ENCODE peak calls at places on chromosomes 7 and 10, in eight cellular contexts. One of them, this sample, is unnamed.

GRCh38 chr10:49610015-49610734 is at the start of gene SLC18A3:
- DNase-seq in MM.1S: no peak
- DNase-seq in endodermal cell: peak
- DNase-seq in H9: peak
- DNase-seq in HCT116: no peak
- DNase-seq in neural progenitor cell: peak
- DNase-seq in trophoblast cell: no peak
- DNase-seq in PC-3: no peak
- DNase-seq in this sample: no peak

GRCh38 chr7:36827914-36828313 is 103.6 kb upstream of the AOAH start:
- DNase-seq in MM.1S: no peak
- DNase-seq in endodermal cell: no peak
- DNase-seq in H9: no peak
- DNase-seq in HCT116: no peak
- DNase-seq in neural progenitor cell: no peak
- DNase-seq in trophoblast cell: no peak
- DNase-seq in PC-3: no peak
- DNase-seq in this sample: no peak

GRCh38 chr10:114376523-114376922 is 27.8 kb downstream of the AFAP1L2 start:
- DNase-seq in MM.1S: no peak
- DNase-seq in endodermal cell: no peak
- DNase-seq in H9: no peak
- DNase-seq in HCT116: no peak
- DNase-seq in neural progenitor cell: no peak
- DNase-seq in trophoblast cell: peak
- DNase-seq in PC-3: no peak
- DNase-seq in this sample: no peak

GRCh38 chr10:31304261-31304970 is 14.6 kb upstream of the ZEB1 start:
- DNase-seq in MM.1S: no peak
- DNase-seq in endodermal cell: no peak
- DNase-seq in H9: no peak
- DNase-seq in HCT116: no peak
- DNase-seq in neural progenitor cell: no peak
- DNase-seq in trophoblast cell: no peak
- DNase-seq in PC-3: no peak
- DNase-seq in this sample: no peak

GRCh38 chr7:37643876-37644275 is 39.7 kb upstream of the GPR141 start:
- DNase-seq in MM.1S: no peak
- DNase-seq in endodermal cell: peak
- DNase-seq in H9: peak
- DNase-seq in HCT116: no peak
- DNase-seq in neural progenitor cell: peak
- DNase-seq in trophoblast cell: no peak
- DNase-seq in PC-3: no peak
- DNase-seq in this sample: no peak

GRCh38 chr7:39985398-39985918 is 35.4 kb downstream of the CDK13 start:
- DNase-seq in MM.1S: no peak
- DNase-seq in endodermal cell: no peak
- DNase-seq in H9: no peak
- DNase-seq in HCT116: no peak
- DNase-seq in neural progenitor cell: no peak
- DNase-seq in trophoblast cell: no peak
- DNase-seq in PC-3: no peak
- DNase-seq in this sample: no peak

GRCh38 chr7:103325744-103326143 is 18.8 kb downstream of the DNAJC2 start:
- DNase-seq in MM.1S: no peak
- DNase-seq in endodermal cell: no peak
- DNase-seq in H9: no peak
- DNase-seq in HCT116: no peak
- DNase-seq in neural progenitor cell: no peak
- DNase-seq in trophoblast cell: no peak
- DNase-seq in PC-3: no peak
- DNase-seq in this sample: no peak

GRCh38 chr7:55018361-55019328 is at the start of gene EGFR:
- DNase-seq in MM.1S: peak
- DNase-seq in endodermal cell: peak
- DNase-seq in H9: peak
- DNase-seq in HCT116: peak
- DNase-seq in neural progenitor cell: peak
- DNase-seq in trophoblast cell: peak
- DNase-seq in PC-3: peak
- DNase-seq in this sample: peak

GRCh38 chr10:107740962-107741690 is 576.6 kb upstream of the SORCS1 start:
- DNase-seq in MM.1S: no peak
- DNase-seq in endodermal cell: no peak
- DNase-seq in H9: no peak
- DNase-seq in HCT116: no peak
- DNase-seq in neural progenitor cell: no peak
- DNase-seq in trophoblast cell: no peak
- DNase-seq in PC-3: peak
- DNase-seq in this sample: no peak

GRCh38 chr7:123352957-123353356 is 153.2 kb upstream of the SLC13A1 start:
- DNase-seq in MM.1S: no peak
- DNase-seq in endodermal cell: no peak
- DNase-seq in H9: no peak
- DNase-seq in HCT116: no peak
- DNase-seq in neural progenitor cell: no peak
- DNase-seq in trophoblast cell: no peak
- DNase-seq in PC-3: peak
- DNase-seq in this sample: no peak

GRCh38 chr10:71509444-71509843 is 112.7 kb downstream of the CDH23 start:
- DNase-seq in MM.1S: no peak
- DNase-seq in endodermal cell: no peak
- DNase-seq in H9: no peak
- DNase-seq in HCT116: no peak
- DNase-seq in neural progenitor cell: no peak
- DNase-seq in trophoblast cell: no peak
- DNase-seq in PC-3: no peak
- DNase-seq in this sample: no peak

GRCh38 chr7:24881622-24882021 is 98.4 kb downstream of the OSBPL3 start:
- DNase-seq in MM.1S: no peak
- DNase-seq in endodermal cell: peak
- DNase-seq in H9: peak
- DNase-seq in HCT116: no peak
- DNase-seq in neural progenitor cell: no peak
- DNase-seq in trophoblast cell: no peak
- DNase-seq in PC-3: peak
- DNase-seq in this sample: no peak

GRCh38 chr7:157418204-157419029 is 81.6 kb downstream of the DNAJB6 start:
- DNase-seq in MM.1S: no peak
- DNase-seq in endodermal cell: no peak
- DNase-seq in H9: no peak
- DNase-seq in HCT116: no peak
- DNase-seq in neural progenitor cell: no peak
- DNase-seq in trophoblast cell: no peak
- DNase-seq in PC-3: no peak
- DNase-seq in this sample: no peak

GRCh38 chr7:75969704-75970498 is 24.5 kb downstream of the TMEM120A start:
- DNase-seq in MM.1S: no peak
- DNase-seq in endodermal cell: no peak
- DNase-seq in H9: no peak
- DNase-seq in HCT116: no peak
- DNase-seq in neural progenitor cell: no peak
- DNase-seq in trophoblast cell: no peak
- DNase-seq in PC-3: no peak
- DNase-seq in this sample: no peak

GRCh38 chr7:150965273-150965830 is 12.8 kb downstream of the KCNH2 start:
- DNase-seq in MM.1S: no peak
- DNase-seq in endodermal cell: no peak
- DNase-seq in H9: no peak
- DNase-seq in HCT116: no peak
- DNase-seq in neural progenitor cell: no peak
- DNase-seq in trophoblast cell: no peak
- DNase-seq in PC-3: no peak
- DNase-seq in this sample: no peak

GRCh38 chr10:109259293-109259692 is 664.0 kb downstream of the XPNPEP1 start:
- DNase-seq in MM.1S: no peak
- DNase-seq in endodermal cell: no peak
- DNase-seq in H9: no peak
- DNase-seq in HCT116: no peak
- DNase-seq in neural progenitor cell: no peak
- DNase-seq in trophoblast cell: no peak
- DNase-seq in PC-3: peak
- DNase-seq in this sample: no peak

GRCh38 chr10:78178940-78179339 is 145.3 kb downstream of the RPS24 start:
- DNase-seq in MM.1S: no peak
- DNase-seq in endodermal cell: peak
- DNase-seq in H9: peak
- DNase-seq in HCT116: no peak
- DNase-seq in neural progenitor cell: no peak
- DNase-seq in trophoblast cell: no peak
- DNase-seq in PC-3: peak
- DNase-seq in this sample: no peak

GRCh38 chr10:109343293-109343692 is 580.0 kb downstream of the XPNPEP1 start:
- DNase-seq in MM.1S: peak
- DNase-seq in endodermal cell: no peak
- DNase-seq in H9: no peak
- DNase-seq in HCT116: no peak
- DNase-seq in neural progenitor cell: no peak
- DNase-seq in trophoblast cell: peak
- DNase-seq in PC-3: peak
- DNase-seq in this sample: no peak

GRCh38 chr7:3544202-3544601 is 243.2 kb downstream of the SDK1 start:
- DNase-seq in MM.1S: no peak
- DNase-seq in endodermal cell: peak
- DNase-seq in H9: peak
- DNase-seq in HCT116: no peak
- DNase-seq in neural progenitor cell: peak
- DNase-seq in trophoblast cell: no peak
- DNase-seq in PC-3: no peak
- DNase-seq in this sample: no peak

GRCh38 chr10:119343001-119343601 is 135.7 kb downstream of the GRK5 start:
- DNase-seq in MM.1S: no peak
- DNase-seq in endodermal cell: no peak
- DNase-seq in H9: no peak
- DNase-seq in HCT116: no peak
- DNase-seq in neural progenitor cell: no peak
- DNase-seq in trophoblast cell: no peak
- DNase-seq in PC-3: no peak
- DNase-seq in this sample: no peak

GRCh38 chr10:79184141-79184625 is 115.4 kb downstream of the ZMIZ1 start:
- DNase-seq in MM.1S: no peak
- DNase-seq in endodermal cell: peak
- DNase-seq in H9: peak
- DNase-seq in HCT116: peak
- DNase-seq in neural progenitor cell: no peak
- DNase-seq in trophoblast cell: peak
- DNase-seq in PC-3: peak
- DNase-seq in this sample: peak

GRCh38 chr7:921071-921461 is 33.4 kb downstream of the ADAP1 start:
- DNase-seq in MM.1S: no peak
- DNase-seq in endodermal cell: no peak
- DNase-seq in H9: no peak
- DNase-seq in HCT116: no peak
- DNase-seq in neural progenitor cell: no peak
- DNase-seq in trophoblast cell: no peak
- DNase-seq in PC-3: no peak
- DNase-seq in this sample: no peak

GRCh38 chr7:922334-923107 is 32.0 kb downstream of the ADAP1 start:
- DNase-seq in MM.1S: no peak
- DNase-seq in endodermal cell: peak
- DNase-seq in H9: no peak
- DNase-seq in HCT116: no peak
- DNase-seq in neural progenitor cell: no peak
- DNase-seq in trophoblast cell: no peak
- DNase-seq in PC-3: no peak
- DNase-seq in this sample: no peak

GRCh38 chr7:923108-924041 is 31.1 kb downstream of the ADAP1 start:
- DNase-seq in MM.1S: peak
- DNase-seq in endodermal cell: peak
- DNase-seq in H9: peak
- DNase-seq in HCT116: no peak
- DNase-seq in neural progenitor cell: no peak
- DNase-seq in trophoblast cell: no peak
- DNase-seq in PC-3: peak
- DNase-seq in this sample: peak

GRCh38 chr7:920351-921070 is 34.0 kb downstream of the ADAP1 start:
- DNase-seq in MM.1S: no peak
- DNase-seq in endodermal cell: no peak
- DNase-seq in H9: no peak
- DNase-seq in HCT116: no peak
- DNase-seq in neural progenitor cell: no peak
- DNase-seq in trophoblast cell: peak
- DNase-seq in PC-3: peak
- DNase-seq in this sample: peak

GRCh38 chr7:921581-922333 is 32.7 kb downstream of the ADAP1 start:
- DNase-seq in MM.1S: no peak
- DNase-seq in endodermal cell: no peak
- DNase-seq in H9: no peak
- DNase-seq in HCT116: no peak
- DNase-seq in neural progenitor cell: no peak
- DNase-seq in trophoblast cell: no peak
- DNase-seq in PC-3: no peak
- DNase-seq in this sample: peak
- H3K9ac ChIP-seq in MM.1S: no peak
- H3K9ac ChIP-seq in endodermal cell: no peak
- H3K9ac ChIP-seq in H9: no peak
- H3K9ac ChIP-seq in HCT116: no peak
- H3K9ac ChIP-seq in neural progenitor cell: no peak
- H3K9ac ChIP-seq in trophoblast cell: no peak
- H3K9ac ChIP-seq in PC-3: no peak
- H3K9ac ChIP-seq in this sample: peak

DNA sequence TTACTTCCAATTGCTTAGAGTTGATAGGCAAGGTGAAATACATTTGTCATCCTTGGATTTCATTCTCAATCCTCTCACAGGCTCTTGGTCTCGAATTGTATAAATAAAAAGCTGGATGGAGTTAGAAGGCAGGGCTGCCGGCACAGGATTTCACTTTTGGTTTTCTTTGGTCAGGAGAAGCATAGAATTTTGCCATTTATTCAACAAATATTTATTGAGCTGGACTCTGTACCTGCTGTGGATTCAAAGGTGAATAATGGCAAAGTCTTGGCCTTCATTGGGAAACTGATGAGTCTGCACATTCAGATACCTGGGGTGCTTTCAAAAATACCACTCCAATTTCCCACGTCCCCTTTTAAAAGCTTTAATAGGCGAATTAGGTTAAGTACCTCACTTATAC is 49.7 kb downstream of the PDK4 start:
- DNase-seq in MM.1S: no peak
- DNase-seq in endodermal cell: no peak
- DNase-seq in H9: no peak
- DNase-seq in HCT116: no peak
- DNase-seq in neural progenitor cell: no peak
- DNase-seq in trophoblast cell: no peak
- DNase-seq in PC-3: no peak
- DNase-seq in this sample: no peak
- H3K27ac ChIP-seq in MM.1S: no peak
- H3K27ac ChIP-seq in endodermal cell: no peak
- H3K27ac ChIP-seq in H9: no peak
- H3K27ac ChIP-seq in HCT116: no peak
- H3K27ac ChIP-seq in neural progenitor cell: no peak
- H3K27ac ChIP-seq in trophoblast cell: no peak
- H3K27ac ChIP-seq in PC-3: no peak
- H3K27ac ChIP-seq in this sample: no peak

GRCh38 chr7:6422926-6423632 is 24.7 kb downstream of the DAGLB start:
- DNase-seq in MM.1S: no peak
- DNase-seq in endodermal cell: no peak
- DNase-seq in H9: no peak
- DNase-seq in HCT116: no peak
- DNase-seq in neural progenitor cell: no peak
- DNase-seq in trophoblast cell: no peak
- DNase-seq in PC-3: no peak
- DNase-seq in this sample: no peak
- H3K9ac ChIP-seq in MM.1S: no peak
- H3K9ac ChIP-seq in endodermal cell: no peak
- H3K9ac ChIP-seq in H9: no peak
- H3K9ac ChIP-seq in HCT116: no peak
- H3K9ac ChIP-seq in neural progenitor cell: no peak
- H3K9ac ChIP-seq in trophoblast cell: no peak
- H3K9ac ChIP-seq in PC-3: no peak
- H3K9ac ChIP-seq in this sample: no peak

GRCh38 chr10:10911035-10911434 is 106.6 kb upstream of the CELF2 start:
- DNase-seq in MM.1S: no peak
- DNase-seq in endodermal cell: no peak
- DNase-seq in H9: no peak
- DNase-seq in HCT116: no peak
- DNase-seq in neural progenitor cell: no peak
- DNase-seq in trophoblast cell: no peak
- DNase-seq in PC-3: no peak
- DNase-seq in this sample: no peak
- H3K27ac ChIP-seq in MM.1S: no peak
- H3K27ac ChIP-seq in endodermal cell: peak
- H3K27ac ChIP-seq in H9: no peak
- H3K27ac ChIP-seq in HCT116: no peak
- H3K27ac ChIP-seq in neural progenitor cell: no peak
- H3K27ac ChIP-seq in trophoblast cell: peak
- H3K27ac ChIP-seq in PC-3: no peak
- H3K27ac ChIP-seq in this sample: no peak